ENCODE peak calls at places on chromosome 17, in seven cellular contexts. L is ovary, A is Peyer's patch, R is H1, Z is endothelial cell of umbilical vein, X is breast epithelium, D is stomach. J is an unnamed sample.

GRCh38 chr17:40157972-40158371 is 17.6 kb downstream of the CASC3 start:
- DNase-seq in A (no peak), X (no peak), D (no peak), Z (no peak), R (no peak), L (no peak), J (no peak)

GRCh38 chr17:39794249-39794970 is 56.7 kb downstream of the GRB7 start:
- DNase-seq in X (no peak), L (no peak), Z (no peak), R (no peak), D (peak), A (peak), J (no peak)

GRCh38 chr17:77924757-77925336 is 33.7 kb upstream of the TNRC6C start:
- DNase-seq in R (peak), A (no peak), Z (no peak), L (peak), X (no peak), D (peak), J (no peak)

GRCh38 chr17:12958786-12959185 is 59.0 kb downstream of the ELAC2 start:
- DNase-seq in R (no peak), A (no peak), Z (no peak), L (no peak), D (no peak), X (no peak), J (no peak)

GRCh38 chr17:49748791-49749190 is 15.1 kb downstream of the FAM117A start:
- DNase-seq in D (no peak), R (no peak), X (no peak), L (no peak), Z (no peak), A (peak), J (peak)

GRCh38 chr17:75526555-75527270 is 1.2 kb downstream of the LLGL2 start:
- DNase-seq in Z (no peak), A (peak), R (no peak), D (peak), X (no peak), L (no peak), J (no peak)

GRCh38 chr17:19533718-19534561 is at the start of gene SLC47A1:
- DNase-seq in X (no peak), R (no peak), L (peak), A (no peak), D (no peak), Z (peak), J (peak)

GRCh38 chr17:79797492-79798295 is 817 bp upstream of the CBX8 start:
- DNase-seq in Z (no peak), R (no peak), L (no peak), D (no peak), X (no peak), A (no peak), J (no peak)

GRCh38 chr17:80029235-80029974 is 6.3 kb downstream of the TBC1D16 start:
- DNase-seq in X (peak), Z (peak), L (peak), A (peak), R (no peak), D (peak), J (no peak)

GRCh38 chr17:72569193-72569946 is 448.6 kb downstream of the SOX9 start:
- DNase-seq in X (no peak), Z (no peak), R (no peak), A (no peak), D (peak), L (no peak), J (no peak)

GRCh38 chr17:75346906-75347305 is 57.7 kb upstream of the SLC25A19 start:
- DNase-seq in Z (no peak), L (no peak), A (no peak), D (no peak), R (no peak), X (no peak), J (no peak)

GRCh38 chr17:29645516-29646051 is 22.9 kb upstream of the CORO6 start:
- DNase-seq in X (no peak), R (no peak), A (peak), Z (peak), L (peak), D (peak), J (no peak)

GRCh38 chr17:37787055-37787720 is 42.3 kb upstream of the HNF1B start:
- DNase-seq in X (no peak), A (peak), L (no peak), Z (no peak), R (no peak), D (peak), J (no peak)

GRCh38 chr17:31048780-31049179 is 46.0 kb upstream of the NF1 start:
- DNase-seq in X (no peak), D (no peak), Z (no peak), L (no peak), A (no peak), R (no peak), J (no peak)

DNA sequence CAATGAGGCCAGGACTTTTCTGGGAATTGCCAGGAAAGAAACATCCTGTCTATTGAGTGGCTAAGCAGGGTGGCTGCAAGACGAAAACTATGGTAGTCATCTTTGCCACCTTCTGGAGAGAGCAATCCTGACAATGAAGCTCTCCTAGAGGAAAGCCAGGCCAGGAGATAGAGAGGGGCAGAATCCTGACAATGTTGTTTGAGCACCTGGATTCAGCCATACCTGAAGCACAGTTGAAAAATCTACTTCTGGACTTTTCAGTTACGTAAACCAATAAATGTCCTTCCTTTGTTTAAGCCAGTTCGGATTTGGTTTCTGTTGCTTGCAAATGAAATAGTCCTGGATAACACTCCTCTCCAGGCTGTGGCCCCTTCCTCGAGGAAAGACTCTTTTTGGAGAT is 9.4 kb downstream of the P2RX1 start:
- DNase-seq in L (no peak), Z (no peak), D (no peak), R (no peak), X (no peak), A (no peak), J (no peak)
- TF ChIP-seq POLR2A in L (no peak), Z (no peak), D (no peak), R (no peak), X (no peak), A (no peak), J (no peak)

DNA sequence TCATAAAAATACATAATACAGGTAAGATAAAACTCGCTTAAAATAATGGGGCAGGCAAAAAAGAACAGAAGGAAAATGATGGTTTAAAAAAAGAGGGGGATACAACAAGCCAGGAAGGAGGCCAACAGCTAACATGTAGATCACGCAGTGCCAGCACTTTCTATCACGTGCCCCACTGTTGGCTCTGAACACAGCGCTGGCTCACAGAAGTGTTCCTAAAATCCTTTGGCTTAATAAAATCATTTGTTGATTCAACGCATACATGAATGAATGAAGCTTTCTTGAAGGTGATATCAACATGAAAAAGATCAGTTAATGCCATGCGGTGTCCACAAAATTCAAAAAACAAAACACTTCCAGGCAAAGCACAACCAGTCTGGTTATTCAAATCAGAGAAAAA is 8.5 kb downstream of the ITGAE start:
- DNase-seq in D (peak), X (no peak), L (peak), R (no peak), Z (no peak), A (no peak), J (no peak)
- TF ChIP-seq POLR2A in D (no peak), X (no peak), L (no peak), R (no peak), Z (no peak), A (no peak), J (no peak)

DNA sequence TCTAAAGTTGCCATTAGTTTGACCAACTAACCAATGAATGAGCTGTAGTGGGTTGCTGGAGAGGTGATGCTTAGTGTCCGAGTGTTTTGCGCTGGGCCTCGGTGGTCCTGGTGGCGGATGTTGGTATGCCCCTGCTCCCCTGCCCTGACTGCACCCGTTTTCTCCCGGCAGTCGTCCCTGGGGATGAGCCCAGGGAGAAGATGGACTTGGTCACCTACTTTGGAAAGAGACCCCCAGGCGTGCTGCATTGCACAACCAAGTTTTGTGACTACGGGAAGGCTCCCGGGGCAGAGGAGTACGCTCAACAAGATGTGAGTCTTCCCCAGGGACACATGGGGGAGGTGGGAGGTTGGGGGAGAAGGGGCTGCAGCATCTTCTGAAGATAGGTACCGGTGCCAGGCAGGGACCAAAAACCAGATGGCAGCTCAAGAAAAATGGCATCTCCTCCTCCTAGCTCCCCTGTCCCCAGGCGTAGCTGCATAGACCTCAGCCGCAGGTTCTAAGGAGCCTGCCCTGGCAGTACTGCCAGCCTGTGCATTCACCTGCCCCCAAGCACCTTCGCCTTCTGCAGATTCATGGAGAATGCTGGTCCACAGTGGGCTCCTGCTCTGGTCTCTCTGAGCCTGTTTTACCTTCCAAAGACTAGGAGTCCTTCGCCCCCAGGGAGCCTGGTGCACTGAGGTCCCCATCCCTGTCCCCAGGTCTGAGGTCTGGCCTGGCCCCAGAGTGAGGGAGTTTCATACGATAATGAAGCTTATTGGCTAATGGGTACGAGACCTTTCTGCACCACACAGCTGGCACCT is 5.3 kb downstream of the CNP start:
- DNase-seq in L (no peak), R (no peak), X (no peak), A (no peak), D (no peak), Z (no peak), J (no peak)
- TF ChIP-seq POLR2A in L (no peak), R (no peak), X (no peak), A (no peak), D (no peak), Z (no peak), J (no peak)

GRCh38 chr17:35129973-35130351 is 8.5 kb downstream of the FNDC8 start:
- DNase-seq in L (no peak), D (no peak), A (no peak), Z (no peak), R (no peak), X (no peak), J (no peak)
- TF ChIP-seq POLR2A in L (no peak), D (no peak), A (no peak), Z (no peak), R (no peak), X (no peak), J (no peak)

GRCh38 chr17:67779098-67779672 is 46.1 kb upstream of the BPTF start:
- DNase-seq in D (peak), A (no peak), R (peak), L (peak), Z (peak), X (peak), J (peak)

GRCh38 chr17:67785122-67785477 is 40.2 kb upstream of the BPTF start:
- DNase-seq in L (no peak), A (no peak), X (no peak), D (no peak), Z (no peak), R (no peak), J (no peak)

GRCh38 chr17:67785526-67785925 is 39.8 kb upstream of the BPTF start:
- DNase-seq in D (no peak), R (no peak), Z (no peak), A (no peak), L (no peak), X (no peak), J (no peak)

DNA sequence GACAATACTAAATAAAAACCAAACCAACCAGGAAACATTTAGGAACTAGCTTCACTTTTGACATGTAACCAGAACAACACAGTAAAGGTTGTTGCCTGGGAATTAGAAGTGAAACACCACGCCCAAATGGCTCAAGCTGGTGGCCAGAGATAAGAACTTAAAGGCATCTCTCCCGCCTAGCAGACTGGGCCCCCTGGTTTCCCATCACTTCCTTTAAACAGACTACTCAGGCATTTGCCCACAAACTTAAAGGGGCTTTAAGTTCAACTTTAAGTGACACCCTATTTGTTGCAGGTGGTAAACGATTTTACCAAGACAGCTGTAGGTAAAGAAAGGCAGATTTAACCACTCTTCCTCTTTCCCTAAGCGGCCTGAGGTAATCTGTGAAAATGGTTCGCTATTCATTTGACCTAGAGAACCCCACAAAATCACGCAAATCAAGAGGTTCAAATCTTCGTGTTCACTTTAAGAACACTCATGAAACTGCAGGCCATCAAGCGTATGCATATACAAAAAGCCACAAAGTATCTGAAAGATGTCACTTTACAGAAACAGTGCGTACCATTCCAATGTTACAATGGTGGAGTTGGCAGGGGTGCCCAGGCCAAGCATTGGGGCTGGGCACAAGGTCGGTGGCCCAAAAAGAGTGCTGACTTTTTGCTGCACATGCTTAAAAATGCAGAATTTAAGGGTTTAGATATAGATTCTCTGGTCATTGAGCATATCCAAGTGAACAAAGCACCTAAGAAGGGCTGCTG is 40.8 kb upstream of the BPTF start:
- DNase-seq in A (no peak), L (no peak), X (no peak), R (no peak), Z (peak), D (peak), J (no peak)
- TF ChIP-seq POLR2A in A (no peak), L (no peak), X (no peak), R (no peak), Z (no peak), D (no peak), J (no peak)

GRCh38 chr17:82241183-82241925 is 12.5 kb downstream of the SLC16A3 start:
- DNase-seq in D (peak), Z (peak), R (no peak), X (no peak), A (peak), L (peak), J (no peak)
- TF ChIP-seq POLR2A in D (no peak), Z (peak), R (no peak), X (no peak), A (no peak), L (no peak), J (no peak)

DNA sequence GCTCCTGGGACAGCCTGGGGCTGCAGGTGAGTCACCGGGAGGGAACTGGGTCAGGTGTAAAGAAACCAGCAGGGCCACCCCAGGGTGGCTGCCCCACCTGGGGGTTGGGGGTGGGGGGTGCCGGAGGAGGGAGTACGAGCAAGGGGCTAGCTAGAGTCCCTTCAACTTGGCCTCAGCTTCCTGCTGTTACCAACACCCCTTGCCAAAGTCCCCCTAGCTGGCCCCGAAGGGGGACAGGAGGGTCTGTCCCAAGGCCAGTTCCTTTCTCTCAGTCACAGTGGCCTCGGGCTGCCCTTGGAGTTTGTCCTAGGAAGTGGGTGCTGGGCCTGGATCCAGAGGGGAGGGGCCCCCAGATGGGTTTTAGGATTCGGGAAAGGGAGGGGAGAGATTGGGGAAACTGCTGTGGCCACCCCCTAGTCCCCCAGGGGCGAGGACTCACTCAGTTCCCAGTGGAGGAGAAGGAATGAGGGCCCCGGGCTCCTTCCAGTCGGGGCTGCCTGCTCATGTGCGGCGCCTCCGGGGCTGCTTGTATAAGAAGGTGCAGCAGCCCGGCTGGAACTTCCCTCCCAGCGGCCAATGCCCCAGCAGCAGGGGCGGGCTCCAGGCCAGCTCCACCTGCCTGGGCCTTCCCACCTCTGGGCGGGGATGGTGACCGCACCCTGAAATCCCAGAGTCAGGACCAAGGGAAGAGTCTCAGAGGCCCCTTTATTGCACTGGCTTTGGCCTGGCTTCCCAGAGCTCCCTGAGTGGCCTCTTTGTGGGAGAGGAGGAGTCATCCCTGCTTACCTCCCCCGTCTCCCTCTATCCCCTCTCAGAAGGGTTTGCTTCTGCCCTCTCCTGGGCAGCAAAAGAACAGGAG is 7.3 kb downstream of the ARHGAP27 start:
- DNase-seq in L (no peak), R (peak), X (peak), Z (no peak), D (peak), A (peak), J (no peak)
- TF ChIP-seq POLR2A in L (no peak), R (peak), X (no peak), Z (no peak), D (no peak), A (peak), J (no peak)

DNA sequence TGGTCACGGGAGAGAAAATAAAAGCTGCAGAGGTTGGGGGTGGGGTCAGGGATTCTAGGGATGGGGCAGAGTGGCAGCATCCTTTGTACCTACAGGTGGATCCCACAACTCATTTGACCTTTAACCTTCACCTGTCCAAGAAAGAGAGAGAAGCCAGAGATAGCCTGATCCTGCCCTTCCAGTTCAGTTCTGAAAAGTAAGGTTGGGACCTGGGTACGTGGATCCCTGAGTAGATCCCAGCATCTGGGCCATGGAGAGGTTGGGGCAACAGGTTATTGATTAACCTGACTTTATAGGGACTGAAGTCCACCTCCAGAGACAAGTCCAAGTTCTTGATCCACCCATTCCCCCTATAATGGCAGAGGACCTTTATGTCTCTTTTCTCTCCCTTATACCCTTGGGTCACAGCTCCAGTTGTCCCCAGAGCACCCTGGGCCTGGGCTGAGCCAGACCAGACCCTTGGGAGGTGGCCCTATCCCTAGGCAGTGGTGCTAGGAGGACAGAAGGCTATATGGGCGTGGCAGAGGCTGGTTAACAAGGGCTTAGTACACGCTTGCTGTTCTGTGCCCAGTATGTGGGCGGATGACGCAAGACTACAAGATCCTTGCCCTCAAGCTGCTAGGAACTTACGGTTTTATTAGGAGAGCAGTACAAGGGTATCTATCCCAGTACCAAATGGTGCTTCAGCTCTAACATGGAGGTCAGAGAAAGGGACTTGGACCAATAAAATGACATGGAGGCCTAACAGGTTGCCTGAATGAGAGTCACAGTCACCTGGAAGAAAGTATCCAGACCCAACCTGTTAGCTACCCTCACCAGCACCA is 3.3 kb downstream of the CLDN7 start:
- DNase-seq in R (no peak), Z (no peak), A (peak), X (no peak), D (no peak), L (no peak), J (no peak)
- TF ChIP-seq POLR2A in R (peak), Z (no peak), A (peak), X (no peak), D (no peak), L (no peak), J (no peak)

GRCh38 chr17:1485748-1486376 is 6.6 kb downstream of the MYO1C start:
- DNase-seq in R (no peak), L (peak), Z (peak), X (peak), D (peak), A (peak), J (peak)
- TF ChIP-seq POLR2A in R (no peak), L (peak), Z (no peak), X (no peak), D (no peak), A (no peak), J (peak)

DNA sequence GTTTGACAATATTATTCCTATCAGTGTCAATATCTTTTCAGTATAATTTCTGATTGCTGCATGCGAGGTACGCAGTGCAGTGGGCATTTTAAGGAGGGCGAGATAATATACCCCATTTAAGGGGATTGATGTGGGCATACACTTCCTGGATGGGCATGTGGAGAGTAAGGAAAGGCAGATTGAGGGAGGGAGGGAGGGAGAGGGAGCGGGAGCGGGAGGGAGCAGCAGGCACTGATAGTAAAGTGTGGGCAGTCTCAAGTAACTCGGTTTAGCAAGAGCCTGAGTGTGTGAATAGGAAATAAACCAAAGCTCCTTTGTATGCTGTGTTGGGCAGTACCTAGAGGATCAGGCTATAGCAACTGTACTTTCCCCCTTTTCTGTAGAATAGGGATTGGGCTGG is 5.1 kb downstream of the BPTF start:
- DNase-seq in D (no peak), L (no peak), R (no peak), X (no peak), Z (no peak), A (no peak), J (no peak)
- TF ChIP-seq POLR2A in D (no peak), L (no peak), R (no peak), X (no peak), Z (no peak), A (no peak), J (no peak)

J was measured in GM12892.